ENCODE peak calls at places on chromosome 4, in nine cellular contexts. W is LoVo, J is H9, R is iPS-NIHi11, C is astrocyte of the spinal cord, H is D341Med, S is C1 segment of cervical spinal cord, A is AG20443, L is NT2/D1. O is an unnamed sample.

GRCh38 chr4:170776983-170777382 is 687.2 kb upstream of the AADAT start:
- DNase-seq in H (no peak), L (no peak), W (no peak), R (peak), A (no peak), S (no peak), C (no peak), J (no peak), O (no peak)

GRCh38 chr4:137768196-137768595 is 235.9 kb upstream of the PCDH18 start:
- DNase-seq in R (no peak), A (no peak), J (no peak), C (peak), W (no peak), L (no peak), H (no peak), S (no peak), O (no peak)

GRCh38 chr4:93199492-93199891 is 629.1 kb upstream of the ATOH1 start:
- DNase-seq in C (peak), S (no peak), L (peak), R (peak), A (peak), J (peak), H (peak), W (peak), O (peak)

GRCh38 chr4:122827258-122827887 is 742 bp downstream of the FGF2 start:
- DNase-seq in L (no peak), C (peak), W (peak), J (no peak), R (peak), H (peak), S (peak), A (peak), O (peak)

GRCh38 chr4:75696036-75696435 is 22.8 kb upstream of the G3BP2 start:
- DNase-seq in J (no peak), S (no peak), R (no peak), A (no peak), C (no peak), W (no peak), H (no peak), L (no peak), O (no peak)

GRCh38 chr4:83599183-83599582 is 63.3 kb downstream of the GPAT3 start:
- DNase-seq in J (no peak), A (no peak), H (no peak), L (no peak), W (peak), R (peak), S (no peak), C (peak), O (peak)

GRCh38 chr4:38193464-38193863 is 233.3 kb downstream of the PTTG2 start:
- DNase-seq in H (no peak), C (no peak), L (no peak), W (no peak), J (no peak), S (no peak), R (no peak), A (no peak), O (no peak)

GRCh38 chr4:69239777-69240176 is 25.2 kb upstream of the UGT2B11 start:
- DNase-seq in H (no peak), W (no peak), S (no peak), J (no peak), R (no peak), L (no peak), A (no peak), C (no peak), O (no peak)

GRCh38 chr4:108574402-108574801 is 46.0 kb upstream of the RPL34 start:
- DNase-seq in L (no peak), J (no peak), W (no peak), S (no peak), A (no peak), C (no peak), R (no peak), H (no peak), O (no peak)

GRCh38 chr4:157728215-157728614 is 444.6 kb downstream of the GASK1B start:
- DNase-seq in W (no peak), H (no peak), L (no peak), S (no peak), A (no peak), J (no peak), C (no peak), R (no peak), O (no peak)

GRCh38 chr4:69156913-69157312 is 57.6 kb downstream of the UGT2B11 start:
- DNase-seq in L (no peak), W (peak), H (no peak), C (no peak), R (peak), J (peak), S (no peak), A (no peak), O (no peak)

GRCh38 chr4:184528713-184529112 is 54.4 kb upstream of the IRF2 start:
- DNase-seq in H (no peak), J (no peak), S (no peak), L (no peak), R (no peak), W (no peak), C (no peak), A (no peak), O (no peak)

GRCh38 chr4:151850751-151851150 is 89.9 kb upstream of the GATB start:
- DNase-seq in C (peak), J (no peak), W (no peak), H (no peak), A (peak), R (no peak), L (no peak), S (no peak), O (no peak)

GRCh38 chr4:105455998-105456397 is 17.9 kb downstream of the PPA2 start:
- DNase-seq in C (no peak), J (no peak), W (no peak), S (no peak), A (no peak), L (no peak), H (no peak), R (no peak), O (no peak)

GRCh38 chr4:71498002-71498401 is 159.2 kb downstream of the SLC4A4 start:
- DNase-seq in L (no peak), A (no peak), S (no peak), J (no peak), C (no peak), R (no peak), W (no peak), H (no peak), O (peak)

GRCh38 chr4:115851918-115852766 is 738.7 kb upstream of the NDST4 start:
- DNase-seq in H (peak), A (no peak), C (peak), J (peak), S (peak), R (peak), W (peak), L (peak), O (no peak)

GRCh38 chr4:77819409-77819835 is 254 bp upstream of the CNOT6L start:
- DNase-seq in R (peak), C (peak), H (peak), A (peak), L (no peak), W (no peak), J (peak), S (peak), O (no peak)